ENCODE peak calls at places on chromosomes 5 and 9, in seven cellular contexts. S, Y, W, F, I, G and O are unnamed samples.

GRCh38 chr5:59473611-59474010 is 419.9 kb downstream of the PDE4D start:
- DNase-seq in F (no peak), I (no peak), G (no peak), Y (no peak), W (no peak), S (no peak), O (no peak)

GRCh38 chr9:4084440-4084818 is 215.4 kb downstream of the GLIS3 start:
- DNase-seq in S (no peak), I (no peak), G (no peak), Y (peak; percentile 47), F (no peak), W (no peak), O (no peak)

GRCh38 chr9:21326526-21327139 is 8.6 kb downstream of the KLHL9 start:
- DNase-seq in Y (no peak), F (no peak), S (no peak), I (no peak), W (no peak), G (no peak), O (peak; percentile 6)

GRCh38 chr9:5608298-5609254 is 20.3 kb upstream of the RIC1 start:
- DNase-seq in G (no peak), Y (no peak), F (no peak), W (no peak), S (peak; percentile 9), I (no peak), O (no peak)

GRCh38 chr5:15290953-15291352 is 209.0 kb upstream of the FBXL7 start:
- DNase-seq in F (no peak), W (no peak), I (no peak), G (no peak), S (no peak), Y (no peak), O (no peak)

GRCh38 chr5:43514471-43514815 is 505 bp downstream of the C5orf34 start:
- DNase-seq in G (no peak), Y (no peak), S (no peak), F (no peak), W (no peak), I (no peak), O (peak; percentile 77)

GRCh38 chr5:61228691-61229280 is 66.5 kb upstream of the SMIM15 start:
- DNase-seq in Y (no peak), W (no peak), G (peak; percentile 3), F (no peak), S (no peak), I (no peak), O (peak; percentile 63)

GRCh38 chr5:73039082-73039481 is 81.3 kb upstream of the TMEM171 start:
- DNase-seq in W (no peak), I (no peak), G (peak; percentile 29), S (peak; percentile 15), F (peak; percentile 78), Y (no peak), O (no peak)

GRCh38 chr9:111274737-111275136 is 55.3 kb downstream of the OR2K2 start:
- DNase-seq in I (no peak), Y (no peak), S (no peak), F (no peak), G (no peak), W (no peak), O (no peak)

DNA sequence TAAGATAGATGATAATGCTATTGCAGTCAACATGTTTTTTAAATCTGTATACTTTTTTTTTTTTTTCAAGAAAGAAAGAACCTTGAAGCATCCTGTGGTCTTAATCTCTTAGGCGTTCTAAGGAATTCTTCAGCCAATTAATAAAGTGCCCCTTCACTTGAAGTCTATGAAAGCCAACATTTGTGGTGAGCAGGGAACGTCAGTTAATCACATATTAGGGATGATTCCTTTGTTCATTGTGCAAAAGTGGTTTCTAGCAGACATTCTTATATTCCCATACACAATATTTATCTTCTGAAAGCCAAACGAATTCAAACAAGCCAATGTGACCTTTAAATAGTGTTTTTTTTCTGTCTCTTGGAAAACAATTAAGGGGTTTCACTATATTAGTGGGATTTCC is 40.2 kb downstream of the TMEM167A start:
- DNase-seq in W (no peak), Y (no peak), I (no peak), F (no peak), S (no peak), G (no peak), O (no peak)
- H3K27ac ChIP-seq in W (no peak overlapping the region), Y (no peak overlapping the region), I (no peak overlapping the region), F (no peak overlapping the region), S (no peak overlapping the region), G (no peak overlapping the region), O (no peak overlapping the region)

DNA sequence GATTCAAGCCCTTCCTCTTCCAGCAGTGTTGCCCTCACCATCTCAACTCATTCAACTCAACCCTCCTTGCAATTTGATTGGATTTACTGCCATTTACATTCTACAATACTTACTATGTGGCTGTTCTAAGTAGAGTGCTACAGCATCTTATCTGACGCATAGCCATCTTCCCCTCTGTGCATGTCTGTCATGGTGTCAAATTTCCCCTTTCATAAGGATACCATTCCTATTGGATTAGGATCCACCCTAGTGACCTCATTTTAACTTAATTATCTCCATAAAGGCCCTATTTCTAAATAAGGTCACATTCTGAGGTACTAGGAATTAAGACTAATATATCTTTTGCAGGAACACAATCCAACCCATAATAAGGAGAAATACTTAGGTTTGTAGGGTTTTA is 267.9 kb downstream of the ADAMTSL1 start:
- DNase-seq in G (no peak), I (no peak), Y (no peak), S (no peak), F (no peak), W (no peak), O (no peak)
- H3K4me1 ChIP-seq in G (no peaks in the 10 kb centered on the region), I (no peaks in the 10 kb centered on the region), Y (no peaks in the 10 kb centered on the region), S (no peaks in the 10 kb centered on the region), F (no peaks in the 10 kb centered on the region), W (peaks cover 13% of the 10 kb centered on the region), O (no peaks in the 10 kb centered on the region)

GRCh38 chr5:132134384-132134783 is 60.8 kb downstream of the CSF2 start:
- DNase-seq in I (no peak), W (no peak), G (no peak), S (no peak), Y (no peak), F (no peak), O (peak; percentile 36)
- TF ChIP-seq CTCF in I (peak; percentile 29), W (no peak), G (peak; percentile 58), S (no peak), Y (peak; percentile 26), F (peak; percentile 40), O (peak; percentile 61)

GRCh38 chr9:97982191-97982718 is 886 bp upstream of the ANP32B start:
- DNase-seq in I (no peak), S (peak; percentile 35), Y (no peak), G (no peak), F (no peak), W (no peak), O (no peak)

GRCh38 chr9:97980479-97980803 is 2.7 kb upstream of the ANP32B start:
- DNase-seq in Y (peak; percentile 49), G (no peak), S (peak; percentile 46), I (no peak), W (no peak), F (no peak), O (no peak)

GRCh38 chr9:97979778-97980478 is 3.2 kb upstream of the ANP32B start:
- DNase-seq in W (no peak), S (no peak), F (no peak), I (no peak), Y (no peak), G (no peak), O (no peak)

GRCh38 chr9:97981828-97982164 is 1.3 kb upstream of the ANP32B start:
- DNase-seq in F (no peak), W (no peak), I (no peak), G (no peak), Y (no peak), S (no peak), O (no peak)

DNA sequence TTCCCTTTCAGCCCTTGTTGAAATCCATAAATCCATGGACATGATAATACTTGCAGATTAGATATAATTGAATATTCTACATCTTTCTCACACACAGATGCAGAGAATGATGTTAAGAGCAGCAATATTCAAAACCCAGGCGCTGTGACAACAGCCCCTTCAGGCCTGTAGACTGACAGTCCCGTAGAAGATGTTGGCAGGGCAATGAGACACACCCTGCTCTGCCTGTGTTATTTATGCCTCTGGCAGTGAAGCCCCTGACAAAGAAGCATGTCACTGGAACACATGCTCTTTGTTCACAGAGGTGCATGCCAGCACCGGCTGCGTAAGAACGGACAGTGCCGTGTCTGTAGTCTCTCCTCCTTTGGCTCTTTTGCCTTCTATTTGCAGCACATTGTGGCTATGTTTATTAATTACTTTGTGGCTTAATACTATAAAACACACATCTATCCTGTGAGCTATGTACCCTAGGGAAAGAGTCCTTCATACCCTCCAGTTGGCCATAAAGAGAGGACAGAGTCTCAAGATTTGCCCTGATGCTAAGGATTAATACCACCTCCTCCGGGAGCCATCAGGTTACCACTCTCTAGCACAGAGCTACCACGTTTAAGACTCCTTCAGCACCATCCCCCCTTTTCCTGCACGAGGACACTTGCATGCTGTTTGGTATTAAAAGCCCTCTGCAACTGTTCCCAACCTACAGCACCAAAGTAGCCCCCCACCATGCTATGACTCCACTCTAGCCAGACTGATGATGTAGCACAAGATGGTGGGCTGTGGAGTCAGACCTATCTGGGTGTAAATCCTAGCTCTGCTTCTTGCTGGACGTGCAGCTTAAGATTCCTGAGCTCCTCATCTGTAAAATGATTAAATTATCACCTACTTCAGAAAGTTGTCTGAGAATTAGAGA is 2.0 kb upstream of the ANP32B start:
- DNase-seq in G (no peak), S (peak; percentile 32), I (no peak), F (no peak), Y (peak; percentile 52), W (no peak), O (peak; percentile 45)
- H3K27ac ChIP-seq in G (no peak overlapping the region), S (peak overlapping the region; percentile 99), I (no peak overlapping the region), F (no peak overlapping the region), Y (peak overlapping the region; percentile 1), W (no peak overlapping the region), O (no peak overlapping the region)

DNA sequence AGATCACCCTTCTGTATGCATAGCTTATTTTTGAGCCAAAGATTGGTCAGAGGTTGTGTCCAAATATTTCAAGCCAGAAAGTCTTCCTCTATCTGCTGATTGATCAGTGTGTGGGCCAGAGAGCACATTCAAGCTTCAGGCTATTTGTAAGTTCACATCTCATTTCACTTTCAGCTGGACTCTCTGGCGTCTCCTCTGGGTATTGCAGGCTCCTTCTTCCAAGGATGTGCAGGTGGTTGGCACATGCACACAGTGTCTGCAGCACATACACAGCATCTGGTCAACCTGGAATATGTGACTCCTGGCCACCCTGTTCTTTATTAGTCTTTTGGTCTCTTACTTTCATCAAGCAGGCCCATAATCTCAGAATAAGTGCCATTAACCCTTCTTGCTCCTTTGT is 516.1 kb downstream of the ANXA1 start:
- DNase-seq in W (no peak), F (no peak), G (no peak), I (no peak), Y (no peak), S (no peak), O (no peak)
- H3K4me1 ChIP-seq in W (no peaks in the 10 kb centered on the region), F (no peaks in the 10 kb centered on the region), G (no peaks in the 10 kb centered on the region), I (no peaks in the 10 kb centered on the region), Y (no peaks in the 10 kb centered on the region), S (no peaks in the 10 kb centered on the region), O (no peaks in the 10 kb centered on the region)